ENCODE peak calls at places on chromosomes 1 and 21, in four cellular contexts. A is HepG2, W is A549, N is GM12878. U is an unnamed sample.

GRCh38 chr1:200877839-200878551 is 5.2 kb downstream of the GPR25 start:
- DNase-seq in A (no peak), W (no peak), N (peak; percentile 89), U (no peak)

GRCh38 chr1:172414331-172414730 is 6.2 kb upstream of the C1orf105 start:
- DNase-seq in A (no peak), W (no peak), N (no peak), U (no peak)

GRCh38 chr1:9207715-9208114 is 26.9 kb upstream of the H6PD start:
- DNase-seq in A (no peak), W (no peak), N (no peak), U (no peak)

GRCh38 chr1:243293941-243294722 is 38.3 kb downstream of the SDCCAG8 start:
- DNase-seq in A (no peak), W (no peak), N (no peak), U (no peak)

GRCh38 chr21:37253991-37254390 is 13.1 kb downstream of the VPS26C start:
- DNase-seq in A (no peak), W (no peak), N (no peak), U (no peak)

GRCh38 chr1:160646711-160647328 is at the start of gene SLAMF1:
- DNase-seq in A (no peak), W (no peak), N (peak; percentile 95), U (no peak)

GRCh38 chr21:46223217-46223616 is 5.4 kb downstream of the LSS start:
- DNase-seq in A (no peak), W (no peak), N (no peak), U (no peak)

GRCh38 chr1:226551299-226551698 is 2.7 kb downstream of the STUM start:
- DNase-seq in A (no peak), W (no peak), N (no peak), U (no peak)

GRCh38 chr1:3483801-3484444 is 29.5 kb downstream of the ARHGEF16 start:
- DNase-seq in A (peak; percentile 36), W (peak; percentile 25), N (no peak), U (peak; percentile 88)

GRCh38 chr1:89844236-89844807 is 23.5 kb downstream of the LRRC8D start:
- DNase-seq in A (no peak), W (peak; percentile 13), N (no peak), U (no peak)

GRCh38 chr1:62131093-62131725 is 63.4 kb upstream of the L1TD1 start:
- DNase-seq in A (peak; percentile 50), W (peak; percentile 65), N (no peak), U (peak; percentile 66)

GRCh38 chr1:70486676-70487470 is 75.8 kb downstream of the CTH start:
- DNase-seq in A (no peak), W (no peak), N (no peak), U (no peak)

GRCh38 chr1:65254320-65255087 is 54.8 kb upstream of the DNAJC6 start:
- DNase-seq in A (peak; percentile 38), W (peak; percentile 58), N (no peak), U (peak; percentile 94)

GRCh38 chr1:221449801-221450470 is 292.0 kb downstream of the DUSP10 start:
- DNase-seq in A (no peak), W (no peak), N (no peak), U (no peak)

GRCh38 chr1:30758785-30759380 is 1.3 kb upstream of the LAPTM5 start:
- DNase-seq in A (no peak), W (peak; percentile 25), N (peak; percentile 85), U (peak; percentile 70)

GRCh38 chr1:8412183-8412831 is 94.4 kb downstream of the SLC45A1 start:
- DNase-seq in A (no peak), W (peak; percentile 11), N (no peak), U (no peak)

GRCh38 chr21:32367158-32367557 is 25.7 kb downstream of the URB1 start:
- DNase-seq in A (no peak), W (no peak), N (no peak), U (no peak)

GRCh38 chr1:186059311-186059710 is 315.7 kb downstream of the TPR start:
- DNase-seq in A (no peak), W (no peak), N (no peak), U (no peak)

GRCh38 chr1:39842726-39843305 is 40.5 kb downstream of the TRIT1 start:
- DNase-seq in A (no peak), W (no peak), N (no peak), U (no peak)

GRCh38 chr1:116133696-116134095 is 22.5 kb downstream of the MAB21L3 start:
- DNase-seq in A (no peak), W (no peak), N (no peak), U (no peak)

GRCh38 chr1:153677718-153678518 is 570 bp upstream of the NPR1 start:
- DNase-seq in A (no peak), W (peak; percentile 68), N (no peak), U (peak; percentile 54)

GRCh38 chr21:43808832-43809251 is 19.5 kb downstream of the RRP1 start:
- DNase-seq in A (no peak), W (no peak), N (no peak), U (no peak)

GRCh38 chr1:207459008-207459407 is 4.9 kb downstream of the CR2 start:
- DNase-seq in A (no peak), W (no peak), N (no peak), U (no peak)

GRCh38 chr1:54413732-54414131 is 7.5 kb upstream of the SSBP3 start:
- DNase-seq in A (no peak), W (no peak), N (no peak), U (no peak)

GRCh38 chr1:37410080-37410479 is 64.3 kb upstream of the ZC3H12A start:
- DNase-seq in A (no peak), W (no peak), N (no peak), U (peak; percentile 76)

GRCh38 chr1:37098196-37098595 is 63.9 kb upstream of the GRIK3 start:
- DNase-seq in A (no peak), W (no peak), N (no peak), U (no peak)

GRCh38 chr1:83641206-83641658 is 357.7 kb downstream of the TTLL7 start:
- DNase-seq in A (no peak), W (no peak), N (no peak), U (no peak)

GRCh38 chr1:192311281-192311680 is 5.5 kb upstream of the RGS21 start:
- DNase-seq in A (peak; percentile 6), W (peak; percentile 40), N (no peak), U (no peak)

GRCh38 chr1:58013237-58013636 is 533.3 kb downstream of the OMA1 start:
- DNase-seq in A (peak; percentile 6), W (no peak), N (no peak), U (no peak)

GRCh38 chr1:103109291-103109920 is 1.1 kb upstream of the COL11A1 start:
- DNase-seq in A (no peak), W (no peak), N (no peak), U (no peak)

GRCh38 chr1:106515375-106515774 is 541.1 kb upstream of the PRMT6 start:
- DNase-seq in A (no peak), W (no peak), N (no peak), U (no peak)

GRCh38 chr1:227445746-227446145 is 117.6 kb upstream of the ZNF678 start:
- DNase-seq in A (no peak), W (no peak), N (no peak), U (no peak)

GRCh38 chr1:155052412-155053400 is 1.6 kb downstream of the ADAM15 start:
- DNase-seq in A (no peak), W (peak; percentile 29), N (no peak), U (peak; percentile 64)

DNA sequence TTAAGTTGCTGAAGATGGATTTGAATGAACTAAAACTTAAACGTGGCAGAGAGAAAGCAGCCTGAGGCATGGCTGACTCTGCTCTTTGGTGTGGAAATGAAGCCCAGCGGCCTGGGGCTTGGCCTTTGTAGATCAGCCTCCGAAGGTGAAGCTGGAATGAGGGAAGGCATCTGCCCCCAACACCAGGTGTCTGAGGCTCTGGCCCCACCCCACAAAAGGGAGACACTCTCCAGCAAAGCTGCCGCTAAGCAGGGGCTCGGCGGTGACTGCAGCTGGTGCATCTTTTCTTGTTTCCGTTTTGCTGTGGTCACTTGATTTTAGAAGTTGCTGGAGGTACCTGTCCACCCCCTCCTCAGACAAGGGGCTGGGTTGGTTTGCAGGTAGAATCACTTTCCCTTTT is 38.2 kb upstream of the NID1 start:
- DNase-seq in A (no peak), W (no peak), N (no peak), U (no peak)
- TF ChIP-seq CHD4 in A (no peak), W (no peak), N (no peak), U (no peak)

GRCh38 chr1:101312192-101312591 is 75.4 kb downstream of the S1PR1 start:
- DNase-seq in A (no peak), W (no peak), N (no peak), U (no peak)

GRCh38 chr1:101316276-101316675 is 79.5 kb downstream of the S1PR1 start:
- DNase-seq in A (no peak), W (no peak), N (no peak), U (no peak)

GRCh38 chr1:101311146-101311892 is 74.5 kb downstream of the S1PR1 start:
- DNase-seq in A (no peak), W (no peak), N (no peak), U (no peak)

GRCh38 chr1:101316801-101317200 is 80.0 kb downstream of the S1PR1 start:
- DNase-seq in A (no peak), W (no peak), N (no peak), U (no peak)

DNA sequence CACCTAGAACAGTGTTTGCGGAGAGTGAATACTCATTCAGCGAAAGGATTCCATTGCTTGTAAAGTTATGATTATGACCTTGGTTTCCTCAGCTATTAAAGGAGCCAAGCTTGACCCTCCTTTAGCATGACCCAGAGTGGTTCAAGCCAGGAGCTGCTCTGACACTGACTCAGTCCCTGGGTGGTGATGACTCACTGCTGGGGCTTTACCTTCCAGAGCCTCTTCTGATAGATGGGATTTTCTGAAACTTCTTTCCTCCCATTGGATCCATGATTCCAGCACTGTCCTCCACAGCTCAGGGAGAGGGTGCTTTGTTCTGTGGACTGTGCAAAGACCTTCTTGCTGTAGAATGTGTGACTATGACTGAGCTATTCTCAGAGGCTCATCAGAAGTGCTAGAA is 77.4 kb downstream of the S1PR1 start:
- DNase-seq in A (no peak), W (no peak), N (no peak), U (no peak)
- TF ChIP-seq CHD4 in A (no peak), W (no peak), N (no peak), U (no peak)

GRCh38 chr1:5481889-5482288 is 510.3 kb downstream of the NPHP4 start:
- DNase-seq in A (no peak), W (peak; percentile 13), N (no peak), U (peak; percentile 27)
- TF ChIP-seq CHD4 in A (no peak), W (no peak), N (no peak), U (no peak)

GRCh38 chr1:66712819-66713218 is 39.4 kb upstream of the DYNLT5 start:
- DNase-seq in A (no peak), W (no peak), N (no peak), U (no peak)

GRCh38 chr1:66711420-66711819 is 40.8 kb upstream of the DYNLT5 start:
- DNase-seq in A (no peak), W (peak; percentile 3), N (no peak), U (no peak)
- TF ChIP-seq CHD4 in A (no peak), W (no peak), N (no peak), U (no peak)

DNA sequence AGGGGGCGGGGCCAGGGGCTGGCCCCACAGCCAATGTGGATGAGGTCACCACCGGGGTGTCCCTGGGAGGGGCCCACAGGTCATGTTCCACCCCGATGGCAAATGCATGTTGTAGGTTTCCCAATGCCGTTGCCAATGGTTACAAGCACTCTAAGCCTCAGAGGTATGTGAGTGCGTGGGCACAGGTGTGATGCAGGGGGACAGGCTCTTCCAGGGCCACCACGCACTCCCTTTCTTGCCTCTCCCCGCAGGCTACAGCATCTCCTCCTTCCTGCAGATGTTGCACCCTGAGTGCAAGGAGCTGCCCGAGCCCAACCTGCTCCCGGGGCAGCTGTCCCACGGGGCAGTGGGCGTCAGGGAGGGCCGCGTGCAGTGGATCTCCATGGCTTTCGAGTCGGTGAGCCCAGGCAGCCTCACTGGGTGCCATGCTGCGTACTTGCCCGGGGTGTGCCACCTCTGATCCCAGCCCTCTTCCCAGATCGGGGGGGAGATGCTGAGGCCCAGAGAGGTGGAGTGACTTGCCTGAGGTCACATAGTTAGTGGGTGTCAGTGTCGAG is 52.4 kb downstream of the DISP3 start:
- DNase-seq in A (no peak), W (no peak), N (no peak), U (no peak)
- TF ChIP-seq CHD4 in A (no peak), W (no peak), N (no peak), U (no peak)